ENCODE peak calls at places on chromosomes 12 and 14, in seven cellular contexts. B, H, M, R, Q, A and T are unnamed samples.

GRCh38 chr14:68695326-68695768 is 97.5 kb downstream of the ZFP36L1 start:
- DNase-seq in A (no peak), M (peak; percentile 91), B (peak; percentile 50), Q (peak; percentile 29), R (peak; percentile 43), H (no peak), T (peak; percentile 34)

GRCh38 chr12:122790393-122791075 is 16.2 kb downstream of the CCDC62 start:
- DNase-seq in Q (no peak), H (no peak), B (no peak), R (no peak), A (no peak), M (no peak), T (no peak)

GRCh38 chr12:644293-644639 is 19.0 kb downstream of the NINJ2 start:
- DNase-seq in R (no peak), Q (no peak), M (no peak), H (no peak), A (no peak), B (no peak), T (no peak)

GRCh38 chr12:122845041-122845864 is 10.0 kb downstream of the HIP1R start:
- DNase-seq in Q (no peak), R (no peak), B (no peak), H (no peak), A (no peak), M (no peak), T (no peak)

GRCh38 chr12:129807101-129807500 is 96.7 kb downstream of the TMEM132D start:
- DNase-seq in B (no peak), Q (no peak), M (no peak), R (no peak), H (no peak), A (no peak), T (no peak)

GRCh38 chr12:57607958-57608663 is 3.1 kb upstream of the ARHGEF25 start:
- DNase-seq in Q (no peak), M (no peak), H (no peak), A (no peak), B (no peak), R (no peak), T (no peak)

GRCh38 chr12:131372706-131373195 is 338.1 kb upstream of the SFSWAP start:
- DNase-seq in M (no peak), A (no peak), Q (no peak), H (no peak), R (no peak), B (no peak), T (no peak)

GRCh38 chr14:36134026-36134425 is 42.5 kb downstream of the PTCSC3 start:
- DNase-seq in M (no peak), H (no peak), R (no peak), A (no peak), B (no peak), Q (no peak), T (no peak)

GRCh38 chr14:69983317-69983716 is 104.1 kb downstream of the SMOC1 start:
- DNase-seq in Q (no peak), M (no peak), A (no peak), B (no peak), H (no peak), R (no peak), T (no peak)

GRCh38 chr12:114631242-114631641 is 52.7 kb downstream of the TBX3 start:
- DNase-seq in M (no peak), R (no peak), B (no peak), Q (no peak), H (no peak), A (no peak), T (no peak)

GRCh38 chr12:56629459-56630179 is 507 bp downstream of the BAZ2A start:
- DNase-seq in H (no peak), Q (peak; percentile 45), A (no peak), M (no peak), B (no peak), R (no peak), T (no peak)

GRCh38 chr12:50545783-50546182 is 41.0 kb downstream of the DIP2B start:
- DNase-seq in M (no peak), Q (no peak), A (no peak), R (no peak), B (no peak), H (no peak), T (no peak)

GRCh38 chr12:89525002-89525823 is 617 bp upstream of the GALNT4 start:
- DNase-seq in B (no peak), R (peak; percentile 17), A (peak; percentile 51), M (no peak), H (peak; percentile 48), Q (peak; percentile 61), T (no peak)

GRCh38 chr12:40141996-40142395 is 36.1 kb upstream of the SLC2A13 start:
- DNase-seq in A (no peak), B (no peak), H (no peak), Q (no peak), R (no peak), M (no peak), T (no peak)

GRCh38 chr14:34098045-34098984 is 147.4 kb upstream of the EGLN3 start:
- DNase-seq in M (peak; percentile 46), A (peak; percentile 11), B (no peak), H (peak; percentile 54), R (peak; percentile 68), Q (peak; percentile 57), T (no peak)

GRCh38 chr14:94583557-94583956 is 2.3 kb downstream of the SERPINA5 start:
- DNase-seq in Q (no peak), B (no peak), R (no peak), H (no peak), M (no peak), A (no peak), T (no peak)

GRCh38 chr12:3003593-3003992 is 44.4 kb downstream of the TEAD4 start:
- DNase-seq in B (no peak), R (no peak), Q (no peak), A (no peak), M (no peak), H (no peak), T (no peak)

GRCh38 chr14:100806386-100806785 is 19.5 kb upstream of the MEG3 start:
- DNase-seq in H (no peak), Q (no peak), A (no peak), R (no peak), B (no peak), M (no peak), T (no peak)

GRCh38 chr14:49769171-49769570 is 1.2 kb downstream of the KLHDC2 start:
- DNase-seq in Q (peak; percentile 31), B (no peak), R (peak; percentile 53), H (no peak), M (no peak), A (no peak), T (no peak)

DNA sequence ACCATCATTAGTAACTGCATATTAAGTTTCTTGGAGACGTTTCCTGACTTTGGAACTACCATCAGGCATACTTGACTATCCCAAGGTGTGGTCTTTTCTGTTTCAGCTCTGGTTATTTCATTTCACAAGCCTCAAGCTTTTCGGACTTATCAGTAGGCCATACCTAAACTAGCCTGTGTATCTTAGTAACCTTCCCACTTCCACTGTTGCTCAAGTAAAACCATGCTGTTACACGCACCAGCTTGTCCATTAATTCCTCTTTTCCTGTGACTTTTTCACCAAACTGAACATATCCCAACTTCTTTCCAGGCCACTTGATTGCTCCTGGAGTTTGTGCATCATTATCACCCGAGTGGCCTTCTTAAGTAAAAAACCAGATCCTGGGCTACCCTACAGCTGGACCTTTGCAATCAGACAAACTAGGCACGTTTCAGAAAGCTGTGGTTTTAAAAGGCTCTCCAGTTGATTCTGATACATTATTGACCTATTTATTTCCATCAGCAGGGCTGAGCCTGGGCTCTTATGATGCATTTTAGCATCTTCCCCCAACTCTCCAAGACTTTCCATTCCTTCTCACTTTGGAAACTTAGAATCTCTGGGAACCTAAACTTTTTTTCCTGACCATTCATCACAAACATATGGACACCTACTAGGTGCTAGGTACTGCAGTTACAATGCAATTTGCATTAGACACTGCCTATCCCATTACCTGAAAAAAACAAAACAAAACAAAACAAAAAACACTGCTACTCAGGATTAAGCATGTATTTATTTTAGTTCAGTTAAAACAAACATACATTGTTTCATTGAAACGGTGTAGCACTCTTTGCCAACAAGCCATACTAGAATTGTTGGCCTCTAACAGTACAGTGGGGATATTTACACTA is 14.9 kb downstream of the SLC38A2 start:
- DNase-seq in B (no peak), H (no peak), M (peak; percentile 84), A (peak; percentile 17), Q (no peak), R (peak; percentile 75), T (no peak)
- TF ChIP-seq POLR2AphosphoS5 in B (peak; percentile 49), H (no peak), M (peak; percentile 91), A (peak; percentile 82), Q (peak; percentile 66), R (peak; percentile 95), T (no peak)

GRCh38 chr14:20878695-20879094 is 12.5 kb upstream of the RNASE3 start:
- DNase-seq in B (no peak), H (no peak), A (no peak), R (no peak), M (no peak), Q (no peak), T (no peak)

GRCh38 chr14:20873370-20874177 is 17.6 kb upstream of the RNASE3 start:
- DNase-seq in Q (peak; percentile 81), H (peak; percentile 27), M (peak; percentile 79), B (no peak), R (peak; percentile 41), A (peak; percentile 91), T (peak; percentile 69)
- TF ChIP-seq CTCF in Q (peak; percentile 85), H (peak; percentile 42), M (peak; percentile 93), B (peak; percentile 81), R (peak; percentile 82), A (peak; percentile 66), T (peak; percentile 50)

DNA sequence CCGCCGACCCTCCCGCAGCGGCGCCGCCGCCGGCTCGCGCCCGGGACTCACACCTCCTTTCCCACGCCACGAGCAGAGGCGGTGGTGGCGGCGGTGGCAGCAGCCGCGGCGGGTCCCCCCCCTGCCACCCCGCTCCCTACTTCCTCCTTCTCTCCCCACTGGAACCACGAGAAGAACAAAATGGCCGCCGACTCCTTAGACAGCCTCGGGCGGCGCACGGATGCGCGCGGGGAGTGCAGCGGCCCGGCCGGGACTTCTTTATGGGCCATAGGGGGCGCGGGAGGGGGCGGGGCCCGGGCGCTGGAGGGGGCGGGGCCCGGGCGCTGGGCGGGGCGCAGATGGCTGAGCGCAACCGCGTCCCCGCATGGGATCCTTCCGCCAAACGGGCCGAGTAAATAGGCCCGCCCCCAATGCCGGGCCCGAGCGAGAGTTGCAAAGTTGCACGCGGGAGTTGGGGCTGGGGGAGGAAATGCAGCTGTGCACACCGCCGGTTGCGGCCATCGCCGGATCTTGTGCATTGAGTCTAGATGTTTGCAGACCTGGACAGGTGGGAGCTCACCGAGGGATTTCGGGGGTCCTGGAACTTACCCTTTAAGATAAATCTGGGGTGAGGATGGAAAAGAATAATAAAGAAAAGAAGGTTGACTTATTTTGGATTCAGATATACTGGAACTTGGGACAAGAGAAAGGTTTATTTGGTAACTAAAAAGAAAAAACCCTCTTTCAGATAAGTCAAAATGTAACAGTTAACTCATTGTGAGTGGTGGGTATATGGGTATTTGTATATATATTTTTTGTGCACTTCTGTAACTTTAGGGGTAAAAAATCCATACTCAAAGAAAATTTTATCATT is at the start of gene PPP1CC:
- DNase-seq in H (peak; percentile 93), B (no peak), M (peak; percentile 79), R (peak; percentile 88), A (peak; percentile 97), Q (peak; percentile 96), T (peak; percentile 95)
- TF ChIP-seq POLR2AphosphoS5 in H (peak; percentile 72), B (peak; percentile 81), M (peak; percentile 95), R (peak; percentile 88), A (peak; percentile 84), Q (peak; percentile 88), T (peak; percentile 86)

DNA sequence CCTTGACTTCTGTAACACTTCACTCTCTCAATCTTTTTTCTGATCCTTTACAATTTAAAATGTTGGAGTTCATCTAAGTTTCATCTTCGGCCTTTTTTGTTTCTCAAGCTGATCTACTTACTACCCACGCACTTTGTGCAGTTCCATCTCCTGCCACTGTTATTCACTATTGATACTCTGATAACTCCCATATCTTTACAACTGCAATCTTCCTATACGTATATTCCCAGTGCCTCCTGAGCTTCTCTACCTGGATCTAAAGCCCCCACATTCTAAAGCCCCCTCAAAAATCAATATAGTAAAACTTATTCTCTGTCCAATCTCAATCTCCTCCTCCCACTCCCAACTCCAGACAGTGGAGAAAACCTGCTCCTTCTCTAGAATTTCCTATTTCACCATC is 5.9 kb downstream of the ATG2B start:
- DNase-seq in A (no peak), B (no peak), Q (peak; percentile 25), H (no peak), M (no peak), R (no peak), T (no peak)
- TF ChIP-seq CTCF in A (no peak), B (no peak), Q (no peak), H (no peak), M (no peak), R (no peak), T (no peak)